ENCODE peak calls at places on chromosomes 3 and 15, in eight cellular contexts. C, J, B, G, W, U, O and V are unnamed samples.

GRCh38 chr3:27675287-27675686 is 46.8 kb downstream of the EOMES start:
- DNase-seq in U (no peak), W (no peak), G (peak), J (no peak), O (no peak), B (no peak), C (no peak), V (no peak)

GRCh38 chr3:142298626-142299025 is 73.2 kb upstream of the GK5 start:
- DNase-seq in U (no peak), J (no peak), G (no peak), W (no peak), O (no peak), C (no peak), B (no peak), V (no peak)

GRCh38 chr3:23961064-23961463 is 16.0 kb downstream of the NR1D2 start:
- DNase-seq in U (no peak), W (no peak), B (no peak), J (no peak), C (no peak), O (no peak), G (no peak), V (no peak)

GRCh38 chr3:158909870-158910269 is 108.0 kb downstream of the MFSD1 start:
- DNase-seq in C (no peak), W (no peak), B (no peak), G (peak), J (no peak), O (no peak), U (no peak), V (no peak)

GRCh38 chr3:115052906-115053305 is 94.2 kb downstream of the ZBTB20 start:
- DNase-seq in C (no peak), B (no peak), W (no peak), G (no peak), O (no peak), U (no peak), J (no peak), V (no peak)

GRCh38 chr15:60255390-60255789 is 142.4 kb downstream of the ANXA2 start:
- DNase-seq in O (no peak), W (no peak), J (no peak), U (no peak), C (no peak), B (no peak), G (peak), V (no peak)

GRCh38 chr3:188339410-188340295 is 185.7 kb downstream of the LPP start:
- DNase-seq in J (no peak), G (no peak), W (no peak), B (no peak), O (no peak), U (no peak), C (no peak), V (no peak)

GRCh38 chr3:188914556-188914955 is 257.2 kb upstream of the TPRG1 start:
- DNase-seq in U (no peak), O (no peak), J (no peak), C (no peak), W (no peak), B (no peak), G (peak), V (no peak)

GRCh38 chr15:61050844-61051569 is 178.1 kb downstream of the RORA start:
- DNase-seq in B (no peak), C (no peak), O (no peak), G (no peak), W (no peak), J (no peak), U (no peak), V (no peak)

GRCh38 chr15:28116521-28117488 is 17.7 kb upstream of the OCA2 start:
- DNase-seq in C (no peak), O (no peak), J (no peak), B (no peak), W (no peak), U (no peak), G (no peak), V (no peak)

GRCh38 chr3:40053663-40054062 is 244.3 kb downstream of the MYRIP start:
- DNase-seq in U (no peak), J (no peak), B (no peak), O (no peak), C (no peak), W (no peak), G (no peak), V (no peak)

GRCh38 chr15:74336061-74337005 is 31.1 kb downstream of the CYP11A1 start:
- DNase-seq in W (no peak), U (no peak), B (no peak), G (no peak), C (no peak), J (no peak), O (no peak), V (no peak)

GRCh38 chr3:169841171-169841570 is 28.5 kb upstream of the LRRC34 start:
- DNase-seq in J (no peak), C (no peak), U (no peak), W (no peak), G (no peak), O (no peak), B (no peak), V (no peak)

GRCh38 chr3:99145031-99145430 is 243.5 kb upstream of the DCBLD2 start:
- DNase-seq in B (no peak), G (no peak), C (no peak), O (no peak), J (no peak), W (no peak), U (no peak), V (no peak)

GRCh38 chr3:158748237-158748828 is 16.1 kb upstream of the RARRES1 start:
- DNase-seq in W (no peak), B (no peak), G (peak), O (peak), C (no peak), J (peak), U (no peak), V (no peak)

GRCh38 chr15:32098033-32098432 is 67.7 kb downstream of the CHRNA7 start:
- DNase-seq in U (no peak), O (no peak), B (peak), C (no peak), J (no peak), G (no peak), W (no peak), V (no peak)

GRCh38 chr3:72310028-72310987 is 525.4 kb upstream of the PROK2 start:
- DNase-seq in C (peak), B (no peak), W (peak), U (no peak), G (peak), J (no peak), O (peak), V (no peak)

GRCh38 chr3:22117751-22118346 is 366.8 kb upstream of the ZNF385D start:
- DNase-seq in J (no peak), C (no peak), G (no peak), W (peak), B (no peak), O (no peak), U (no peak), V (no peak)

GRCh38 chr3:14780927-14781507 is 37.7 kb upstream of the FGD5 start:
- DNase-seq in C (no peak), O (peak), G (peak), W (no peak), U (no peak), J (peak), B (peak), V (peak)

GRCh38 chr3:61181874-61182273 is 69.4 kb downstream of the FHIT start:
- DNase-seq in B (no peak), O (no peak), G (peak), U (no peak), W (no peak), C (no peak), J (no peak), V (no peak)

GRCh38 chr3:139197251-139197650 is 146.6 kb upstream of the MRPS22 start:
- DNase-seq in W (no peak), U (no peak), J (no peak), G (no peak), C (no peak), O (no peak), B (no peak), V (no peak)

GRCh38 chr15:71219646-71220045 is 104.4 kb downstream of the THSD4 start:
- DNase-seq in B (no peak), C (no peak), O (no peak), G (no peak), J (no peak), W (no peak), U (no peak), V (no peak)

GRCh38 chr3:150227839-150228238 is 180.3 kb upstream of the TSC22D2 start:
- DNase-seq in J (no peak), C (no peak), G (peak), W (no peak), U (no peak), O (no peak), B (peak), V (peak)

GRCh38 chr15:39586387-39587171 is 5.7 kb downstream of the THBS1 start:
- DNase-seq in W (peak), U (no peak), G (peak), O (no peak), B (no peak), J (no peak), C (no peak), V (no peak)

GRCh38 chr15:27235161-27235560 is 264.2 kb downstream of the GABRG3 start:
- DNase-seq in O (no peak), B (no peak), J (no peak), U (no peak), W (no peak), G (no peak), C (no peak), V (no peak)

GRCh38 chr15:58513681-58514336 is 82.0 kb downstream of the LIPC start:
- DNase-seq in B (no peak), J (no peak), U (no peak), W (no peak), C (no peak), O (no peak), G (no peak), V (no peak)

DNA sequence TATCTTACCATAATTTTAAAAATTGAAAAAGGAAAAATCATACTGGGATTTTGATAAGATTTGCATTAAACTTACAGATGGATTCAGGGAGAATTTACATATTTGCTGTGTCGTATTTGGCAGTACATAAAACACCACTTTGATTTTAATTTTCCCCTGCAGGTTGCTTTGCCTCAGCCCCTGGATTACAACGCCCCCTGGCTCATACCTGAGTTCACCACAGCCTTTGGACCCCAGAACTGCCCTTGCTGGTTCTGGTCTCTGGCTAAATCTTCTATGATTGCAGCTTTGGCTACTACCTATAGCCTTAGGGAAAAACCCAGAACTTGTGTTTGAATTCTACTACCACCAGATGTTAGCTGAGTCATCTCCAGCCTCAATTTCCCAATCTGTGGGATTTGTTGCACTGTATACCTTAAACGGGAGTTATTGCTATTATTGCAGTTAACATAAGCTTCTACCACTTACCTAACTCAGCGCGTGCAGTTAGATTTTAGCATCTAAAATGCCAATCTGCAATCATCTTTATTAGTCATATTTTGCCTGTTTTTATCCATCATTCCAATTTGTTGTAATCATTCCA is 315.7 kb upstream of the GADL1 start:
- DNase-seq in C (no peak), W (no peak), J (no peak), U (no peak), G (no peak), B (no peak), O (no peak), V (no peak)
- TF ChIP-seq CTCF in C (no peak), W (no peak), J (no peak), U (no peak), G (peak), B (no peak), O (peak), V (no peak)

GRCh38 chr3:130517541-130517940 is 564 bp downstream of the COL6A6 start:
- DNase-seq in C (no peak), O (no peak), W (no peak), G (no peak), J (no peak), B (no peak), U (no peak), V (no peak)

GRCh38 chr3:130514671-130515070 is 2.3 kb upstream of the COL6A6 start:
- DNase-seq in C (no peak), G (no peak), W (no peak), B (no peak), J (no peak), U (no peak), O (no peak), V (no peak)

GRCh38 chr3:130522399-130522798 is 5.4 kb downstream of the COL6A6 start:
- DNase-seq in C (no peak), O (no peak), U (no peak), B (no peak), G (no peak), W (no peak), J (no peak), V (no peak)

GRCh38 chr3:130515755-130516154 is 1.2 kb upstream of the COL6A6 start:
- DNase-seq in W (no peak), U (no peak), J (no peak), B (no peak), C (no peak), G (no peak), O (no peak), V (no peak)

DNA sequence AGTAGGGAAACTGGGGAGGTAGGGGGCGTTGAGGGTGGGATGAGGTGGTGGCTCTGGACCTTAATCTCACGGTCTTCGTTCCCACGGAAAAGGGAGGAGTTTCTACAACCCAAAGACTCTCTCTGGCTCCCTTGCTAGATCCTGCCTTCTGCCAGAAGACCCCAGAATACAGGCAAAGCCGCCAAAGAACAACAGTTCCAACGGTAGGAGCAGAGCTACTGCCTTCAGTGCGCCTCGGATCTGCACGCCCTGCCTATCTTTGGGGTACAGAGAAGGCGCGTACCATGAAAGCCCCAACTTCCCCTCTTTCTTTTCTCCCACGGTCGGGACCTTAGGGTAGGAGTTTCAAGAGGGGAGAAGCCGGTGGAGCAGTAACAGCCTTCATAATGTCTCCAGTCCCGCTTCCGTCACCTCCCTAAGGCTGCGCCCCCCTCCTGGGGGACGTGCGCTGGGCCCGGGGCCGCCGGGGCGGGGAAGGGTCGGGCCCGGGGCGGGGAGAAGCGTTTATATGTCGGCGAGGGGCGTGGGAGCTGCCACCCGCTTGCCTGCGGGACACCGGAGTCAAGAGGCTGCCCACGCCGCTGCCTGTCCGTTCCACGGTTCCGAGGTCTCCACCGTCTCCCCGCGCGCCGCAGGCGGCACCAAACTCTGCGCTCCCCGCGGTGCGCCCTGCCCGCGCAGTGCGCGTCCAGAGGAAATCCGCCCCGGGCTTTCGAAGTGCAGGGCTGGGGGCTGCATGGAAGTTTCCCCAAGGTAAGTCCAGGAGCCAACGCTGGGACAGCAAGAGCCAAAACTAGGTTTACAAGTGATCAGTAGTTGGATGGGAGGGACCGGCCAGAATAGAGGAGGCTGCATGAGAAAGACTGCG is at the start of gene COL6A6:
- DNase-seq in O (no peak), J (no peak), U (no peak), G (no peak), W (no peak), C (no peak), B (no peak), V (peak)
- TF ChIP-seq CTCF in O (no peak), J (no peak), U (no peak), G (no peak), W (no peak), C (no peak), B (no peak), V (no peak)

DNA sequence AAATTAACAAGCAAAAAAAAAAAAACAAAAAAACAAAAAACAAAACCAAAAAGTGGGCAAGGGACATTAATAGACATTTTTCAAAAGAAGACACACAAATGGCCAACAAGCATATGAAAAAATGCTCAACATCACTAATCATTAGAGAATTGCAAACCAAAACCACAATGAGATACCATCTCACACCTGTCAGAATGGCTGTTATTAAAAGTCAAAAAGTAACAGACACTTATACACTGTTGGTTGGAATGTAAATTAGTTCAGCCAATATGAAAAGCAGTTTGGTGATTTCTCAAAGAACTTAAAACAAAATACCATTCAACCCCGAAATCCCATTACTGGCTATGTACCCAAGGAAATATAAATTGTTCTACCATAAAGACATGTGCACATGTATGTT is 222.4 kb upstream of the CD96 start:
- DNase-seq in U (no peak), C (no peak), W (no peak), G (no peak), J (no peak), B (no peak), O (no peak), V (no peak)
- TF ChIP-seq CTCF in U (no peak), C (no peak), W (no peak), G (no peak), J (no peak), B (no peak), O (no peak), V (no peak)

GRCh38 chr15:30941520-30941919 is 37.8 kb downstream of the FAN1 start:
- DNase-seq in J (no peak), G (no peak), O (no peak), B (no peak), C (no peak), W (no peak), U (no peak), V (no peak)
- TF ChIP-seq CTCF in J (no peak), G (peak), O (no peak), B (no peak), C (no peak), W (no peak), U (no peak), V (no peak)

GRCh38 chr3:148077318-148077923 is 620.3 kb upstream of the AGTR1 start:
- DNase-seq in G (no peak), J (no peak), W (no peak), B (no peak), O (no peak), C (no peak), U (no peak), V (no peak)
- TF ChIP-seq CTCF in G (peak), J (peak), W (peak), B (peak), O (peak), C (no peak), U (no peak), V (peak)